ENCODE peak calls at places on chromosome 15, in six cellular contexts. O, W, R, L, P and T are unnamed samples.

GRCh38 chr15:88804257-88804656 is 1.0 kb downstream of the ACAN start:
- DNase-seq in O (no peak), W (no peak), R (no peak), L (no peak), P (no peak), T (no peak)

GRCh38 chr15:22806664-22807063 is 20.2 kb downstream of the NIPA1 start:
- DNase-seq in O (peak), W (peak), R (no peak), L (no peak), P (no peak), T (no peak)

GRCh38 chr15:31842532-31843195 is 187.7 kb upstream of the CHRNA7 start:
- DNase-seq in O (no peak), W (no peak), R (no peak), L (no peak), P (no peak), T (no peak)

GRCh38 chr15:71364117-71364584 is 248.9 kb downstream of the THSD4 start:
- DNase-seq in O (no peak), W (no peak), R (no peak), L (no peak), P (no peak), T (no peak)

GRCh38 chr15:77739591-77740378 is 107.1 kb upstream of the LINGO1 start:
- DNase-seq in O (no peak), W (no peak), R (no peak), L (no peak), P (no peak), T (no peak)

GRCh38 chr15:79887517-79887916 is 9.3 kb downstream of the MTHFS start:
- DNase-seq in O (no peak), W (peak), R (no peak), L (peak), P (no peak), T (no peak)

GRCh38 chr15:55226127-55226526 is 29.4 kb upstream of the RSL24D1 start:
- DNase-seq in O (no peak), W (no peak), R (no peak), L (no peak), P (no peak), T (no peak)

GRCh38 chr15:26011916-26012315 is 148.8 kb upstream of the ATP10A start:
- DNase-seq in O (no peak), W (no peak), R (no peak), L (no peak), P (no peak), T (no peak)

GRCh38 chr15:31045606-31046005 is 54.2 kb upstream of the MTMR10 start:
- DNase-seq in O (no peak), W (no peak), R (no peak), L (no peak), P (no peak), T (no peak)

GRCh38 chr15:40002295-40002694 is 36.7 kb downstream of the SRP14 start:
- DNase-seq in O (no peak), W (peak), R (no peak), L (peak), P (no peak), T (no peak)

GRCh38 chr15:63987979-63988378 is 58.3 kb downstream of the DAPK2 start:
- DNase-seq in O (no peak), W (no peak), R (no peak), L (no peak), P (no peak), T (no peak)

GRCh38 chr15:76994001-76994400 is 925 bp upstream of the PSTPIP1 start:
- DNase-seq in O (no peak), W (no peak), R (no peak), L (no peak), P (no peak), T (no peak)

GRCh38 chr15:43086551-43086950 is 19.3 kb downstream of the UBR1 start:
- DNase-seq in O (no peak), W (no peak), R (no peak), L (peak), P (no peak), T (no peak)

GRCh38 chr15:78761020-78761419 is 50.2 kb downstream of the ADAMTS7 start:
- DNase-seq in O (no peak), W (no peak), R (no peak), L (no peak), P (no peak), T (no peak)

GRCh38 chr15:78619022-78619950 is 1.5 kb downstream of the CHRNA3 start:
- DNase-seq in O (no peak), W (no peak), R (no peak), L (no peak), P (no peak), T (no peak)

GRCh38 chr15:65389226-65389625 is 11.4 kb upstream of the IGDCC3 start:
- DNase-seq in O (no peak), W (no peak), R (no peak), L (no peak), P (no peak), T (no peak)

GRCh38 chr15:64182859-64183258 is 20.0 kb upstream of the PPIB start:
- DNase-seq in O (no peak), W (no peak), R (no peak), L (no peak), P (no peak), T (no peak)

GRCh38 chr15:39969871-39970270 is 36.0 kb downstream of the EIF2AK4 start:
- DNase-seq in O (no peak), W (peak), R (no peak), L (peak), P (no peak), T (no peak)

GRCh38 chr15:77637851-77638402 is 5.2 kb upstream of the LINGO1 start:
- DNase-seq in O (no peak), W (no peak), R (no peak), L (no peak), P (no peak), T (no peak)

GRCh38 chr15:75620776-75621536 is 4.6 kb downstream of the SNUPN start:
- DNase-seq in O (no peak), W (peak), R (no peak), L (peak), P (no peak), T (no peak)

GRCh38 chr15:65912235-65912634 is 42.9 kb downstream of the RAB11A start:
- DNase-seq in O (no peak), W (no peak), R (no peak), L (no peak), P (no peak), T (no peak)

GRCh38 chr15:64954395-64954794 is 35.3 kb downstream of the SPG21 start:
- DNase-seq in O (no peak), W (no peak), R (no peak), L (no peak), P (no peak), T (no peak)

GRCh38 chr15:70505411-70505919 is 257.9 kb downstream of the UACA start:
- DNase-seq in O (no peak), W (peak), R (no peak), L (peak), P (no peak), T (no peak)

GRCh38 chr15:90159213-90159612 is 41.9 kb upstream of the SEMA4B start:
- DNase-seq in O (no peak), W (no peak), R (no peak), L (no peak), P (no peak), T (no peak)

GRCh38 chr15:91302588-91303439 is 202.8 kb downstream of the SV2B start:
- DNase-seq in O (peak), W (peak), R (no peak), L (peak), P (no peak), T (no peak)

GRCh38 chr15:41104234-41104633 is 11.8 kb downstream of the INO80 start:
- DNase-seq in O (no peak), W (peak), R (no peak), L (peak), P (no peak), T (no peak)

GRCh38 chr15:76936671-76937070 is 5.1 kb downstream of the RCN2 start:
- DNase-seq in O (no peak), W (peak), R (no peak), L (no peak), P (peak), T (no peak)

GRCh38 chr15:42131826-42132806 is 24.3 kb downstream of the PLA2G4F start:
- DNase-seq in O (no peak), W (peak), R (no peak), L (no peak), P (no peak), T (no peak)

DNA sequence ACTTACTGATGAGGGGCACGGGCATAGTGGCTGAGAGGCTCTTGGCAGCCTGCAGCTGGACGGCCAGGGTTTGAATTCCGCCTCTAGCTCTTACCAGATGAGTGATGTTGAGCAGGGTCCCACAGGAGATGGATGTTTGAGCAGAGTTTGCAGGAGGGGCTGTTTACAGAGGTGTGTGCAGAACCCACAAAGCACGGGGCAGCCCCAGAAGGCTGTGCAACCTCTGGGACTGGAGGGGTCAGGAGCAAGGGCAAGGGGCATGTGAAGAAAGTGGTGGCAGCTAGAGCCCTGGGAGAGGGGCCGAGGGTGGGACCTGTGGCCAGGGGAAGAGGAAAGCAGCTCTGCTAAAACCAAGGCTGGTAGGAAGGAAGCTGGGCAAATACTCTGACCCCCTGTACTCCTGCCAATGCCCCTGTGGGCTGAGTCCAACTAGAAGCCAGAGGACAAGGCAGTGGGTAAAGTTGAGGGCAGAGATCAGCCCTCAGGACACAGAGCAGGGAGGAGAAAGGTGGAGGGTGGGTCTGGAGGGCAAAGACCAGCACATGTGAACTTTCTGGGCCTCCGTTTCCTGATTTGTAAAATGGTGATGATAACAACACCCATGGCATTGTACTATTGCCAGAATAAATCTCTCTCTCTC is 53.9 kb upstream of the ITGA11 start:
- DNase-seq in O (no peak), W (no peak), R (no peak), L (no peak), P (no peak), T (no peak)
- H3K27ac ChIP-seq in O (no peak), W (no peak), R (no peak), L (no peak), P (no peak), T (no peak)

GRCh38 chr15:98914626-98915025 is 93.0 kb downstream of the PGPEP1L start:
- DNase-seq in O (no peak), W (peak), R (no peak), L (peak), P (no peak), T (no peak)
- H3K27ac ChIP-seq in O (no peak), W (no peak), R (no peak), L (peak), P (peak), T (no peak)

GRCh38 chr15:83081256-83082014 is 14.4 kb upstream of the BTBD1 start:
- DNase-seq in O (no peak), W (no peak), R (no peak), L (no peak), P (no peak), T (no peak)

GRCh38 chr15:83078712-83079111 is 11.7 kb upstream of the BTBD1 start:
- DNase-seq in O (no peak), W (no peak), R (no peak), L (no peak), P (no peak), T (no peak)

GRCh38 chr15:83082730-83083386 is 15.8 kb upstream of the BTBD1 start:
- DNase-seq in O (no peak), W (no peak), R (no peak), L (no peak), P (no peak), T (no peak)

GRCh38 chr15:83077487-83078230 is 10.6 kb upstream of the BTBD1 start:
- DNase-seq in O (no peak), W (no peak), R (no peak), L (no peak), P (no peak), T (no peak)
- H3K27ac ChIP-seq in O (no peak), W (no peak), R (no peak), L (no peak), P (no peak), T (no peak)

GRCh38 chr15:45386974-45387373 is 8.6 kb upstream of the GATM start:
- DNase-seq in O (no peak), W (no peak), R (no peak), L (no peak), P (no peak), T (no peak)

GRCh38 chr15:45385568-45385967 is 7.2 kb upstream of the GATM start:
- DNase-seq in O (no peak), W (no peak), R (no peak), L (no peak), P (no peak), T (no peak)

GRCh38 chr15:45384700-45385099 is 6.4 kb upstream of the GATM start:
- DNase-seq in O (no peak), W (no peak), R (no peak), L (no peak), P (no peak), T (no peak)

GRCh38 chr15:45387379-45388007 is 9.1 kb upstream of the GATM start:
- DNase-seq in O (no peak), W (no peak), R (no peak), L (no peak), P (no peak), T (no peak)

GRCh38 chr15:45386420-45386819 is 8.1 kb upstream of the GATM start:
- DNase-seq in O (no peak), W (no peak), R (no peak), L (no peak), P (no peak), T (no peak)
- H3K27ac ChIP-seq in O (no peak), W (peak), R (no peak), L (no peak), P (no peak), T (peak)

GRCh38 chr15:56737791-56738190 is 4.5 kb upstream of the ZNF280D start:
- DNase-seq in O (no peak), W (no peak), R (no peak), L (no peak), P (no peak), T (no peak)

GRCh38 chr15:56739964-56740640 is 6.8 kb upstream of the ZNF280D start:
- DNase-seq in O (no peak), W (no peak), R (no peak), L (no peak), P (no peak), T (no peak)

GRCh38 chr15:56739474-56739873 is 6.2 kb upstream of the ZNF280D start:
- DNase-seq in O (no peak), W (no peak), R (no peak), L (no peak), P (no peak), T (no peak)

GRCh38 chr15:56744701-56745683 is 11.7 kb upstream of the ZNF280D start:
- DNase-seq in O (no peak), W (no peak), R (no peak), L (peak), P (no peak), T (no peak)

GRCh38 chr15:56741541-56741940 is 8.2 kb upstream of the ZNF280D start:
- DNase-seq in O (no peak), W (no peak), R (no peak), L (no peak), P (no peak), T (no peak)
- H3K27ac ChIP-seq in O (no peak), W (no peak), R (no peak), L (no peak), P (no peak), T (no peak)